ENCODE peak calls at places on chromosome 12, in eight cellular contexts. O, C, B, J, W, N, G and X are unnamed samples.

GRCh38 chr12:68579254-68579653 is 31.4 kb upstream of the RAP1B start:
- DNase-seq in O (no peak), C (no peak), B (no peak), J (no peak), W (no peak), N (no peak), G (no peak), X (no peak)

GRCh38 chr12:48352157-48352775 is 1.5 kb upstream of the ZNF641 start:
- DNase-seq in O (no peak), C (no peak), B (no peak), J (no peak), W (no peak), N (no peak), G (no peak), X (no peak)

GRCh38 chr12:14225064-14225463 is 140.4 kb upstream of the ATF7IP start:
- DNase-seq in O (no peak), C (no peak), B (no peak), J (no peak), W (no peak), N (no peak), G (no peak), X (no peak)

GRCh38 chr12:131684015-131684725 is 26.7 kb upstream of the SFSWAP start:
- DNase-seq in O (no peak), C (no peak), B (no peak), J (no peak), W (no peak), N (no peak), G (no peak), X (peak)

GRCh38 chr12:110270125-110270962 is 10.7 kb upstream of the ATP2A2 start:
- DNase-seq in O (peak), C (no peak), B (peak), J (peak), W (no peak), N (no peak), G (no peak), X (no peak)

GRCh38 chr12:32868885-32869284 is 27.7 kb downstream of the PKP2 start:
- DNase-seq in O (no peak), C (no peak), B (no peak), J (no peak), W (no peak), N (no peak), G (no peak), X (no peak)

GRCh38 chr12:52215587-52216031 is 17.4 kb upstream of the KRT7 start:
- DNase-seq in O (no peak), C (no peak), B (no peak), J (peak), W (no peak), N (no peak), G (no peak), X (no peak)

GRCh38 chr12:123655420-123655819 is 15.5 kb upstream of the TCTN2 start:
- DNase-seq in O (no peak), C (no peak), B (no peak), J (no peak), W (no peak), N (no peak), G (peak), X (no peak)

GRCh38 chr12:100142851-100143559 is at the start of gene BLTP3B:
- DNase-seq in O (peak), C (peak), B (peak), J (peak), W (no peak), N (peak), G (peak), X (peak)

GRCh38 chr12:86748874-86749273 is 492.7 kb upstream of the MGAT4C start:
- DNase-seq in O (no peak), C (no peak), B (no peak), J (no peak), W (no peak), N (no peak), G (no peak), X (no peak)

GRCh38 chr12:78290606-78291345 is 460.1 kb downstream of the NAV3 start:
- DNase-seq in O (no peak), C (no peak), B (peak), J (no peak), W (peak), N (no peak), G (no peak), X (no peak)

GRCh38 chr12:1126089-1126488 is 135.1 kb downstream of the ERC1 start:
- DNase-seq in O (no peak), C (no peak), B (no peak), J (no peak), W (no peak), N (no peak), G (no peak), X (no peak)

GRCh38 chr12:29152223-29152868 is 3.3 kb downstream of the FAR2 start:
- DNase-seq in O (no peak), C (no peak), B (no peak), J (no peak), W (no peak), N (no peak), G (no peak), X (no peak)

GRCh38 chr12:109165599-109165998 is 49.2 kb downstream of the ACACB start:
- DNase-seq in O (no peak), C (no peak), B (no peak), J (no peak), W (no peak), N (no peak), G (no peak), X (no peak)